ENCODE peak calls at places on chromosomes 11 and 22, in seven cellular contexts. N is fibroblast of the aortic adventitia, W is NCI-H2081, Y is skeletal muscle cell, P is Caki2, S is psoas muscle, D is tibial artery. I is an unnamed sample.
A peak's percentile ranks its signal among the peaks of the same experiment; 100 is the strongest.

GRCh38 chr11:8259316-8259995 is 4.2 kb downstream of the LMO1 start:
- DNase-seq in N (no peak), W (no peak), Y (no peak), P (no peak), S (no peak), D (no peak), I (no peak)

GRCh38 chr22:26849575-26849974 is 192.2 kb downstream of the MIAT start:
- DNase-seq in N (no peak), W (no peak), Y (no peak), P (no peak), S (no peak), D (no peak), I (no peak)

GRCh38 chr22:27216444-27216843 is 559.1 kb downstream of the MIAT start:
- DNase-seq in N (no peak), W (no peak), Y (no peak), P (no peak), S (no peak), D (no peak), I (no peak)

GRCh38 chr11:34449013-34449412 is 10.3 kb downstream of the CAT start:
- DNase-seq in N (no peak), W (no peak), Y (no peak), P (no peak), S (no peak), D (no peak), I (no peak)

GRCh38 chr22:48836673-48837340 is 990.9 kb downstream of the BRD1 start:
- DNase-seq in N (no peak), W (no peak), Y (no peak), P (no peak), S (no peak), D (no peak), I (no peak)

GRCh38 chr11:125063429-125064043 is 431 bp downstream of the SLC37A2 start:
- DNase-seq in N (no peak), W (no peak), Y (no peak), P (no peak), S (no peak), D (no peak), I (no peak)

GRCh38 chr11:78100276-78101040 is 20.8 kb upstream of the NDUFC2 start:
- DNase-seq in N (no peak), W (peak; percentile 77), Y (no peak), P (no peak), S (no peak), D (no peak), I (peak; percentile 47)

GRCh38 chr22:22673628-22674027 is 29.2 kb downstream of the GGTLC2 start:
- DNase-seq in N (no peak), W (no peak), Y (no peak), P (no peak), S (no peak), D (no peak), I (no peak)

GRCh38 chr11:58592760-58593472 is 14.1 kb downstream of the ZFP91 start:
- DNase-seq in N (no peak), W (peak; percentile 45), Y (no peak), P (no peak), S (no peak), D (no peak), I (no peak)

GRCh38 chr11:123704341-123704740 is 37.1 kb downstream of the ZNF202 start:
- DNase-seq in N (no peak), W (no peak), Y (no peak), P (no peak), S (no peak), D (no peak), I (no peak)

GRCh38 chr11:113904379-113905101 is at the start of gene HTR3B:
- DNase-seq in N (no peak), W (no peak), Y (no peak), P (no peak), S (no peak), D (no peak), I (no peak)

GRCh38 chr11:74493816-74494630 is 499 bp upstream of the LIPT2 start:
- DNase-seq in N (peak; percentile 30), W (no peak), Y (no peak), P (no peak), S (no peak), D (no peak), I (peak; percentile 92)

GRCh38 chr22:37887610-37888378 is 18.3 kb upstream of the MICALL1 start:
- DNase-seq in N (peak; percentile 92), W (no peak), Y (no peak), P (no peak), S (no peak), D (peak; percentile 60), I (no peak)

GRCh38 chr11:31757245-31757835 is 53.8 kb downstream of the PAX6 start:
- DNase-seq in N (peak; percentile 27), W (no peak), Y (no peak), P (no peak), S (no peak), D (no peak), I (peak; percentile 77)

GRCh38 chr22:46626911-46627805 is 7.0 kb downstream of the GRAMD4 start:
- DNase-seq in N (no peak), W (no peak), Y (no peak), P (peak; percentile 74), S (no peak), D (no peak), I (peak; percentile 21)

GRCh38 chr22:49328630-49329405 is 498.9 kb downstream of the BRD1 start:
- DNase-seq in N (no peak), W (no peak), Y (no peak), P (no peak), S (peak; percentile 4), D (no peak), I (no peak)

GRCh38 chr11:36622431-36623136 is 24.5 kb upstream of the RAG2 start:
- DNase-seq in N (peak; percentile 41), W (no peak), Y (no peak), P (peak; percentile 4), S (no peak), D (no peak), I (no peak)

GRCh38 chr22:20130319-20130718 is 1.3 kb upstream of the ZDHHC8 start:
- DNase-seq in N (no peak), W (no peak), Y (no peak), P (no peak), S (no peak), D (no peak), I (peak; percentile 24)

GRCh38 chr11:108985611-108986279 is 320.9 kb downstream of the DDX10 start:
- DNase-seq in N (peak; percentile 63), W (no peak), Y (peak; percentile 51), P (no peak), S (no peak), D (no peak), I (no peak)

GRCh38 chr11:210122-210802 is 2.8 kb downstream of the RIC8A start:
- DNase-seq in N (peak; percentile 72), W (no peak), Y (peak; percentile 32), P (no peak), S (peak; percentile 38), D (no peak), I (no peak)

GRCh38 chr11:27718346-27718852 is 18.1 kb upstream of the BDNF start:
- DNase-seq in N (peak; percentile 89), W (peak; percentile 74), Y (peak; percentile 91), P (no peak), S (no peak), D (no peak), I (peak; percentile 45)

GRCh38 chr11:86999859-87000753 is 37.6 kb upstream of the TMEM135 start:
- DNase-seq in N (peak; percentile 73), W (no peak), Y (no peak), P (peak; percentile 56), S (no peak), D (no peak), I (no peak)

GRCh38 chr11:66126808-66127555 is 56.9 kb downstream of the PACS1 start:
- DNase-seq in N (peak; percentile 82), W (no peak), Y (peak; percentile 66), P (peak; percentile 72), S (peak; percentile 60), D (peak; percentile 60), I (peak; percentile 30)

GRCh38 chr11:68002575-68002942 is 1.3 kb downstream of the UNC93B1 start:
- DNase-seq in N (no peak), W (no peak), Y (no peak), P (no peak), S (peak; percentile 55), D (peak; percentile 52), I (no peak)

GRCh38 chr11:62680825-62681240 is 2.0 kb upstream of the UBXN1 start:
- DNase-seq in N (peak; percentile 91), W (peak; percentile 29), Y (peak; percentile 86), P (peak; percentile 60), S (peak; percentile 71), D (peak; percentile 56), I (no peak)

GRCh38 chr11:84990141-84990540 is 637.0 kb downstream of the DLG2 start:
- DNase-seq in N (no peak), W (no peak), Y (no peak), P (no peak), S (no peak), D (no peak), I (no peak)

GRCh38 chr11:117426297-117426685 is 98.6 kb downstream of the CEP164 start:
- DNase-seq in N (peak; percentile 50), W (peak; percentile 52), Y (peak; percentile 4), P (peak; percentile 38), S (peak; percentile 79), D (peak; percentile 40), I (peak; percentile 63)

GRCh38 chr22:48808038-48808960 is 1019.4 kb downstream of the BRD1 start:
- DNase-seq in N (no peak), W (no peak), Y (no peak), P (no peak), S (no peak), D (no peak), I (no peak)

GRCh38 chr11:118415739-118416068 is 14.3 kb downstream of the ATP5MG start:
- DNase-seq in N (peak; percentile 96), W (no peak), Y (peak; percentile 87), P (peak; percentile 75), S (no peak), D (peak; percentile 30), I (no peak)

GRCh38 chr11:94151311-94151710 is 22.7 kb downstream of the PANX1 start:
- DNase-seq in N (no peak), W (no peak), Y (no peak), P (no peak), S (no peak), D (no peak), I (no peak)

GRCh38 chr11:35525501-35526175 is at the start of gene PAMR1:
- DNase-seq in N (peak; percentile 72), W (no peak), Y (no peak), P (no peak), S (peak; percentile 72), D (peak; percentile 38), I (peak; percentile 9)

GRCh38 chr11:110019659-110020058 is 73.5 kb upstream of the ZC3H12C start:
- DNase-seq in N (no peak), W (no peak), Y (no peak), P (no peak), S (no peak), D (no peak), I (no peak)

GRCh38 chr22:21714059-21714770 is 21.4 kb downstream of the YPEL1 start:
- DNase-seq in N (no peak), W (no peak), Y (no peak), P (no peak), S (peak; percentile 67), D (no peak), I (no peak)

GRCh38 chr22:17436382-17436951 is 67.2 kb downstream of the CECR2 start:
- DNase-seq in N (peak; percentile 1), W (no peak), Y (no peak), P (no peak), S (no peak), D (no peak), I (no peak)

GRCh38 chr11:71115770-71116434 is 136.5 kb downstream of the SHANK2 start:
- DNase-seq in N (no peak), W (no peak), Y (no peak), P (no peak), S (no peak), D (no peak), I (no peak)

GRCh38 chr22:30262917-30263741 is 3.5 kb downstream of the OSM start:
- DNase-seq in N (peak; percentile 71), W (peak; percentile 63), Y (no peak), P (peak; percentile 70), S (peak; percentile 85), D (peak; percentile 63), I (peak; percentile 66)

GRCh38 chr11:46669606-46670243 is 30.7 kb downstream of the ARHGAP1 start:
- DNase-seq in N (no peak), W (no peak), Y (no peak), P (no peak), S (no peak), D (no peak), I (no peak)

GRCh38 chr22:27475548-27475897 is 326.0 kb downstream of the MN1 start:
- DNase-seq in N (peak; percentile 13), W (no peak), Y (no peak), P (no peak), S (no peak), D (no peak), I (no peak)

I was measured in NCI-H1105.